ENCODE peak calls at places on chromosomes 3 and 15, in nine cellular contexts. S is stimulated activated CD4-positive, alpha-beta T cell treated with anti-CD3 and anti-CD28 coated beads, Interleukin-4, amount 100 ng/mL, for 24 hours; M is NCI-H774; B is colonic mucosa; O is AG04450; H is RWPE1; V is MCF 10A; A is iris pigment epithelial cell; D is fibroblast of pulmonary artery. L is an unnamed sample.

GRCh38 chr15:96409231-96410138 is 79.0 kb downstream of the NR2F2 start:
- DNase-seq in B (no peak), H (no peak), S (no peak), M (no peak), D (no peak), O (no peak), A (peak; percentile 11), V (no peak), L (no peak)

GRCh38 chr15:101168463-101168824 is 83.4 kb downstream of the CHSY1 start:
- DNase-seq in O (no peak), M (no peak), A (no peak), V (no peak), H (no peak), D (peak; percentile 87), B (peak; percentile 70), S (no peak), L (peak; percentile 58)

GRCh38 chr3:175234075-175234474 is 374.9 kb downstream of the NAALADL2 start:
- DNase-seq in O (no peak), M (no peak), D (no peak), B (no peak), V (no peak), A (no peak), S (no peak), H (no peak), L (no peak)

GRCh38 chr3:196517919-196518318 is 2.8 kb upstream of the SMCO1 start:
- DNase-seq in S (no peak), M (peak; percentile 81), D (peak; percentile 44), O (no peak), V (peak; percentile 74), H (no peak), B (no peak), A (no peak), L (no peak)

GRCh38 chr15:92653836-92654524 is 1.6 kb downstream of the FAM174B start:
- DNase-seq in S (no peak), O (no peak), D (no peak), B (peak; percentile 68), M (peak; percentile 73), A (no peak), H (no peak), V (no peak), L (peak; percentile 53)

GRCh38 chr3:71189480-71189879 is 394.0 kb downstream of the FOXP1 start:
- DNase-seq in A (peak; percentile 58), O (no peak), V (no peak), S (peak; percentile 44), B (no peak), D (peak; percentile 35), H (no peak), M (no peak), L (no peak)

GRCh38 chr3:189947948-189948723 is 172.6 kb downstream of the P3H2 start:
- DNase-seq in H (peak; percentile 31), O (no peak), B (peak; percentile 46), A (peak; percentile 31), S (peak; percentile 27), D (peak; percentile 54), V (peak; percentile 73), M (peak; percentile 11), L (peak; percentile 68)

GRCh38 chr3:13123266-13123665 is 50.0 kb upstream of the IQSEC1 start:
- DNase-seq in H (no peak), A (no peak), B (no peak), D (no peak), S (no peak), M (no peak), O (no peak), V (no peak), L (no peak)

GRCh38 chr3:58173029-58173669 is 37.6 kb downstream of the DNASE1L3 start:
- DNase-seq in O (no peak), D (no peak), H (no peak), S (no peak), V (no peak), M (no peak), B (no peak), A (no peak), L (no peak)

GRCh38 chr15:98203872-98204660 is 243.6 kb downstream of the ARRDC4 start:
- DNase-seq in A (no peak), V (no peak), M (no peak), D (no peak), H (no peak), S (no peak), O (no peak), B (no peak), L (no peak)

GRCh38 chr15:84878504-84878903 is 6.0 kb upstream of the SLC28A1 start:
- DNase-seq in A (peak; percentile 58), B (peak; percentile 65), S (peak; percentile 63), D (peak; percentile 66), V (peak; percentile 54), H (peak; percentile 71), M (peak; percentile 14), O (peak; percentile 6), L (peak; percentile 63)

GRCh38 chr15:81828135-81828534 is 217.7 kb downstream of the MEX3B start:
- DNase-seq in S (no peak), D (no peak), H (no peak), M (no peak), B (no peak), O (no peak), V (no peak), A (no peak), L (no peak)

GRCh38 chr3:95277614-95278013 is 1214.8 kb downstream of the NSUN3 start:
- DNase-seq in V (no peak), B (no peak), M (peak; percentile 4), H (no peak), O (no peak), A (peak; percentile 15), S (no peak), D (peak; percentile 11), L (peak; percentile 18)

GRCh38 chr3:30587876-30588275 is 18.5 kb upstream of the TGFBR2 start:
- DNase-seq in S (no peak), A (no peak), M (no peak), O (no peak), B (no peak), H (no peak), D (no peak), V (no peak), L (no peak)

L was measured in astrocyte of the hippocampus.